ENCODE peak calls at places on chromosomes 2 and 18, in six cellular contexts. X is mesenchymal stem cell, T is IMR-90, O is neuronal stem cell, D is H9, F is H1. R is an unnamed sample.

GRCh38 chr2:71555798-71556454 is 102.6 kb downstream of the DYSF start:
- DNase-seq in D (no peak), T (no peak), O (no peak), X (no peak), F (no peak), R (no peak)

GRCh38 chr2:6309415-6310185 is 556.1 kb downstream of the CMPK2 start:
- DNase-seq in D (no peak), T (no peak), F (no peak), O (no peak), X (no peak), R (no peak)

GRCh38 chr2:85753525-85754312 is at the start of gene ATOH8:
- DNase-seq in O (peak; percentile 54), D (peak; percentile 68), X (peak; percentile 72), T (peak; percentile 67), F (peak; percentile 82), R (peak; percentile 82)

GRCh38 chr2:171180229-171180937 is 19.7 kb upstream of the TLK1 start:
- DNase-seq in O (no peak), F (no peak), X (no peak), D (no peak), T (no peak), R (peak; percentile 36)

GRCh38 chr2:240269380-240269779 is 128.9 kb upstream of the OTOS start:
- DNase-seq in O (no peak), X (no peak), D (no peak), T (no peak), F (no peak), R (no peak)

GRCh38 chr2:66445781-66446177 is 10.9 kb downstream of the MEIS1 start:
- DNase-seq in D (peak; percentile 67), T (no peak), F (peak; percentile 72), X (peak; percentile 74), O (no peak), R (peak; percentile 80)

GRCh38 chr18:79246309-79247108 is 149.2 kb upstream of the NFATC1 start:
- DNase-seq in T (peak; percentile 73), D (peak; percentile 88), O (peak; percentile 68), F (peak; percentile 89), X (peak; percentile 72), R (peak; percentile 87)

GRCh38 chr2:42063383-42064171 is 15.8 kb downstream of the PKDCC start:
- DNase-seq in F (no peak), O (no peak), D (no peak), T (peak; percentile 91), X (peak; percentile 77), R (peak; percentile 91)

GRCh38 chr18:2805970-2806943 is 40.5 kb upstream of the EMILIN2 start:
- DNase-seq in D (no peak), T (peak; percentile 73), O (no peak), X (peak; percentile 61), F (no peak), R (no peak)

GRCh38 chr2:152695763-152696162 is 21.5 kb downstream of the PRPF40A start:
- DNase-seq in X (no peak), T (no peak), O (no peak), D (no peak), F (no peak), R (no peak)

GRCh38 chr2:234463626-234464290 is 33.1 kb downstream of the ARL4C start:
- DNase-seq in D (no peak), F (no peak), T (peak; percentile 76), X (no peak), O (no peak), R (no peak)

GRCh38 chr2:165406053-165406628 is 63.4 kb upstream of the CSRNP3 start:
- DNase-seq in D (peak; percentile 60), O (peak; percentile 8), X (peak; percentile 8), F (no peak), T (no peak), R (peak; percentile 95)

GRCh38 chr2:181682795-181683517 is 2.6 kb upstream of the NEUROD1 start:
- DNase-seq in X (no peak), D (peak; percentile 30), T (no peak), F (no peak), O (no peak), R (no peak)

GRCh38 chr18:79942786-79943607 is 8.5 kb downstream of the SLC66A2 start:
- DNase-seq in X (no peak), O (no peak), T (no peak), D (peak; percentile 25), F (no peak), R (peak; percentile 53)

GRCh38 chr18:5890261-5890605 is 5.1 kb downstream of the TMEM200C start:
- DNase-seq in X (no peak), D (peak; percentile 72), F (peak; percentile 78), O (no peak), T (no peak), R (peak; percentile 51)

GRCh38 chr2:220999351-220999750 is 572.8 kb downstream of the EPHA4 start:
- DNase-seq in T (peak; percentile 60), D (no peak), F (no peak), X (no peak), O (no peak), R (no peak)

GRCh38 chr2:229401126-229401865 is 130.2 kb upstream of the PID1 start:
- DNase-seq in T (no peak), F (no peak), O (no peak), D (no peak), X (no peak), R (no peak)

GRCh38 chr18:11113046-11113548 is 36.3 kb downstream of the PIEZO2 start:
- DNase-seq in X (no peak), F (no peak), O (no peak), T (no peak), D (no peak), R (no peak)

GRCh38 chr2:44285237-44285636 is 10.0 kb downstream of the SLC3A1 start:
- DNase-seq in F (no peak), O (no peak), X (no peak), D (no peak), T (no peak), R (no peak)

GRCh38 chr2:55934337-55934736 is 10.8 kb upstream of the EFEMP1 start:
- DNase-seq in T (no peak), F (no peak), D (no peak), O (no peak), X (no peak), R (no peak)

GRCh38 chr2:74862268-74862964 is 28.5 kb downstream of the HK2 start:
- DNase-seq in X (no peak), O (no peak), T (no peak), D (no peak), F (no peak), R (no peak)

GRCh38 chr2:218882463-218882821 is 1.8 kb downstream of the WNT10A start:
- DNase-seq in D (no peak), T (no peak), F (no peak), X (no peak), O (no peak), R (no peak)

GRCh38 chr2:218879881-218880748 is 537 bp upstream of the WNT10A start:
- DNase-seq in X (no peak), T (no peak), O (no peak), F (peak; percentile 67), D (peak; percentile 57), R (no peak)

GRCh38 chr2:218880749-218881594 is at the start of gene WNT10A:
- DNase-seq in T (no peak), F (no peak), D (no peak), X (no peak), O (no peak), R (no peak)

GRCh38 chr2:218882866-218883366 is 2.3 kb downstream of the WNT10A start:
- DNase-seq in O (no peak), X (no peak), F (no peak), T (no peak), D (no peak), R (no peak)

DNA sequence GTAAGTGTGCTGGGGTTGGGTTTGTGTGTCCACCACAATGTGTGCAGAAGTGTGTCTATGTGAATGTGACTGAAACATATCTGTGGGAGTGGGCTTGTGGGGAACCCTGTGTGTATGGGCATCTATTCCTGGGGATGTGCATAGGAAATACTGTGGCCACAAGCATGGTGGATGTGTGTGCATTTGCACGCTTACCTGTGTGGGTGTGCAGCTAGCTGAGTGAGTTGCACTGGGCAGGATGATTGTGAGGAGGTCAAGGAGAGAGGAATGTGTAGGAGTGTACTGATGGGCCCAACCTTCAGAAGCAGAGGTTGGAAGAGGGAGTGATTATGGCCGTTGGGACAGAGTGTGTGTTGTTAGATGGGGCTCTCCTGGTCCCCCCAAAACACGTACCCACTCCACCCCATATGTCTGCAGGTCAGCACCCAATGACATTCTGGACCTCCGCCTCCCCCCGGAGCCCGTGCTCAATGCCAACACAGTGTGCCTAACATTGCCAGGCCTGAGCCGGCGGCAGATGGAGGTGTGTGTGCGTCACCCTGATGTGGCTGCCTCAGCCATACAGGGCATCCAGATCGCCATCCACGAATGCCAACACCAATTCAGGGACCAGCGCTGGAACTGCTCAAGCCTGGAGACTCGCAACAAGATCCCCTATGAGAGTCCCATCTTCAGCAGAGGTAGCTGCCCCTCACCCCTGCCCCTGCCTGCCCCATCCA is 1.3 kb downstream of the WNT10A start:
- DNase-seq in F (no peak), T (no peak), O (no peak), X (no peak), D (no peak), R (no peak)
- H3K23ac ChIP-seq in F (no peak overlapping the region), T (no peak overlapping the region), O (no peak overlapping the region), X (no peak overlapping the region), D (no peak overlapping the region), R (no peak overlapping the region)

DNA sequence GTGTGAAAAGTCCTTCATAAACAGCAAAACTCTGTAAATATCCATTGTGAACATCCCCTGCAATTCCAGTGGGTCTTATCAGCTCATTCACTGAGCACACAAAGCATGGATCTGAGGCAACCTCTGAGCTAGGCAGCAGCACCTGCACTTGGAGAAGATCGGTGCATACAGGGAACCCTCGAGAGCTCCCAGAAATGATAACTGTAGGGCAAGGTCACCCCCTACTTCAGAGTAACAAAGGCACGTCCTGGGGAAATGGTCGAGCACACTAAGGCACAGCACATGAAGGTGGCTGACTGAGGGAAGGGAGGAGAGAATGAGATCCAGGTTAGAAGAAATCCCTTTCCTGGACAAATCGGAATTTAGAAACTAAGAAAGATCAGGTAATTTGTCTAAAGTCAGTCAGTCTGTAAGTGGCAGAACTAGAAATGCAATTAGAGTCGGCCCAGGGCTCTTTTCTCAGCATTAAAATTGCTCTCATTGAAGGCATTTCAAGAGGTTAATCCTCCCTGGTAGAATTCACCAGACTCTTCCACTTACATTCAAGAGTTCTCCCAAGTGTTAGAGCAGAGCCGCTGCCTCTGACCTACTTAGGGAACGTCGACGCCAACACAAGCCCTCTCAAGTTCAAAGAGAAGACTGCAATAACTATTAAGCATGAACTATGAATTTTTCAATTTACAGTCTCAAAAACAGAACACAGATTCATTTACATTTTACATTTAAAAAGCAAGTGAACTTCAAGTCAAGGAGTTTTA is 45.9 kb downstream of the PXDN start:
- DNase-seq in O (no peak), T (no peak), X (peak; percentile 54), D (no peak), F (peak; percentile 32), R (no peak)
- H3K18ac ChIP-seq in O (no peak overlapping the region), T (no peak overlapping the region), X (no peak overlapping the region), D (no peak overlapping the region), F (no peak overlapping the region), R (no peak overlapping the region)

GRCh38 chr2:9178110-9178904 is 28.3 kb upstream of the ASAP2 start:
- DNase-seq in T (no peak), O (no peak), X (no peak), D (no peak), F (no peak), R (peak; percentile 94)
- H3K23ac ChIP-seq in T (peak overlapping the region; percentile 70), O (no peak overlapping the region), X (no peak overlapping the region), D (no peak overlapping the region), F (no peak overlapping the region), R (no peak overlapping the region)

GRCh38 chr2:69742170-69742952 is 427 bp downstream of the ANXA4 start:
- DNase-seq in O (peak; percentile 11), F (peak; percentile 45), D (no peak), X (peak; percentile 28), T (peak; percentile 11), R (peak; percentile 30)
- H3K18ac ChIP-seq in O (peak overlapping the region; percentile 87), F (peak overlapping the region; percentile 96), D (peak overlapping the region; percentile 85), X (peak overlapping the region; percentile 60), T (peak overlapping the region; percentile 54), R (peak overlapping the region; percentile 65)

GRCh38 chr2:39666489-39667141 is 898 bp downstream of the TMEM178A start:
- DNase-seq in T (no peak), D (peak; percentile 32), F (peak; percentile 55), X (peak; percentile 20), O (no peak), R (no peak)
- H3K23ac ChIP-seq in T (peak overlapping the region; percentile 79), D (no peak overlapping the region), F (no peak overlapping the region), X (peak overlapping the region; percentile 98), O (peak overlapping the region; percentile 70), R (no peak overlapping the region)